ENCODE peak calls at places on chromosomes 13 and 19, in five cellular contexts. V is GM23338; B is body of pancreas; U is CD8-positive, alpha-beta T cell; Z is pancreas. T is an unnamed sample. For H3K4me1, the result is how much of the 10 kb centered on the place peaks cover.

GRCh38 chr19:5826531-5827341 is 12.8 kb downstream of the FUT6 start:
- DNase-seq in V (peak), B (peak), U (no peak), Z (peak), T (peak)

GRCh38 chr19:19399733-19400438 is 5.6 kb upstream of the GATAD2A start:
- DNase-seq in V (no peak), B (no peak), U (no peak), Z (no peak), T (no peak)

GRCh38 chr19:7482584-7483439 is 6.0 kb downstream of the PEX11G start:
- DNase-seq in V (peak), B (no peak), U (no peak), Z (no peak), T (peak)

GRCh38 chr19:58366576-58367430 is 4.3 kb upstream of the ZNF497 start:
- DNase-seq in V (peak), B (no peak), U (no peak), Z (no peak), T (peak)

GRCh38 chr19:33401683-33402420 is 28.3 kb downstream of the CEBPG start:
- DNase-seq in V (no peak), B (peak), U (no peak), Z (no peak), T (peak)

GRCh38 chr13:88103824-88104223 is 432.7 kb downstream of the SLITRK5 start:
- DNase-seq in V (no peak), B (no peak), U (no peak), Z (no peak), T (no peak)

GRCh38 chr13:29936051-29936813 is 85.8 kb upstream of the UBL3 start:
- DNase-seq in V (no peak), B (no peak), U (no peak), Z (no peak), T (no peak)

GRCh38 chr13:85665286-85665685 is 133.9 kb downstream of the SLITRK6 start:
- DNase-seq in V (peak), B (no peak), U (no peak), Z (no peak), T (no peak)

GRCh38 chr19:35114656-35115537 is 726 bp upstream of the FXYD3 start:
- DNase-seq in V (peak), B (peak), U (peak), Z (no peak), T (peak)

GRCh38 chr13:51068501-51068900 is 42.6 kb downstream of the C13orf42 start:
- DNase-seq in V (no peak), B (no peak), U (no peak), Z (no peak), T (no peak)

GRCh38 chr13:95445116-95445515 is 107.4 kb upstream of the CLDN10 start:
- DNase-seq in V (no peak), B (no peak), U (no peak), Z (no peak), T (no peak)

GRCh38 chr13:96191367-96191766 is 101.5 kb downstream of the HS6ST3 start:
- DNase-seq in V (no peak), B (no peak), U (no peak), Z (no peak), T (no peak)

GRCh38 chr19:31402931-31403330 is 53.7 kb upstream of the TSHZ3 start:
- DNase-seq in V (no peak), B (no peak), U (no peak), Z (no peak), T (no peak)

GRCh38 chr13:48400820-48401219 is 12.1 kb downstream of the LPAR6 start:
- DNase-seq in V (no peak), B (no peak), U (no peak), Z (no peak), T (no peak)

GRCh38 chr13:54775501-54776191 is 1747.0 kb downstream of the OLFM4 start:
- DNase-seq in V (no peak), B (no peak), U (no peak), Z (no peak), T (no peak)

GRCh38 chr13:42997381-42997780 is 5.3 kb upstream of the EPSTI1 start:
- DNase-seq in V (no peak), B (no peak), U (no peak), Z (no peak), T (no peak)

GRCh38 chr19:5993516-5994406 is 15.8 kb upstream of the RANBP3 start:
- DNase-seq in V (no peak), B (no peak), U (no peak), Z (no peak), T (no peak)

GRCh38 chr19:39679056-39679790 is 23.5 kb downstream of the LGALS16 start:
- DNase-seq in V (no peak), B (no peak), U (no peak), Z (no peak), T (no peak)

GRCh38 chr13:111370147-111370546 is 49.7 kb downstream of the TEX29 start:
- DNase-seq in V (no peak), B (no peak), U (no peak), Z (no peak), T (no peak)

GRCh38 chr19:20162821-20163220 is 4.2 kb upstream of the ZNF486 start:
- DNase-seq in V (no peak), B (peak), U (no peak), Z (no peak), T (no peak)

GRCh38 chr19:24065243-24065642 is 21.7 kb upstream of the ZNF254 start:
- DNase-seq in V (no peak), B (no peak), U (no peak), Z (no peak), T (no peak)

GRCh38 chr13:110006304-110006703 is 219.9 kb upstream of the IRS2 start:
- DNase-seq in V (no peak), B (peak), U (no peak), Z (no peak), T (no peak)

GRCh38 chr19:18645035-18645511 is 8.2 kb downstream of the KLHL26 start:
- DNase-seq in V (no peak), B (no peak), U (no peak), Z (no peak), T (no peak)

GRCh38 chr19:42200116-42200740 is 17.2 kb downstream of the DEDD2 start:
- DNase-seq in V (no peak), B (no peak), U (no peak), Z (no peak), T (no peak)

GRCh38 chr19:42201489-42202289 is 15.8 kb downstream of the DEDD2 start:
- DNase-seq in V (no peak), B (no peak), U (peak), Z (no peak), T (peak)

GRCh38 chr19:42198676-42199439 is 18.6 kb downstream of the DEDD2 start:
- DNase-seq in V (peak), B (no peak), U (peak), Z (no peak), T (no peak)

GRCh38 chr19:42197375-42197817 is 20.1 kb downstream of the DEDD2 start:
- DNase-seq in V (peak), B (no peak), U (no peak), Z (no peak), T (no peak)

GRCh38 chr19:42199440-42200115 is 17.9 kb downstream of the DEDD2 start:
- DNase-seq in V (peak), B (no peak), U (no peak), Z (no peak), T (peak)
- H3K4me1 ChIP-seq in V (under half), B (under half), U (half or more), Z (under half), T (half or more)

DNA sequence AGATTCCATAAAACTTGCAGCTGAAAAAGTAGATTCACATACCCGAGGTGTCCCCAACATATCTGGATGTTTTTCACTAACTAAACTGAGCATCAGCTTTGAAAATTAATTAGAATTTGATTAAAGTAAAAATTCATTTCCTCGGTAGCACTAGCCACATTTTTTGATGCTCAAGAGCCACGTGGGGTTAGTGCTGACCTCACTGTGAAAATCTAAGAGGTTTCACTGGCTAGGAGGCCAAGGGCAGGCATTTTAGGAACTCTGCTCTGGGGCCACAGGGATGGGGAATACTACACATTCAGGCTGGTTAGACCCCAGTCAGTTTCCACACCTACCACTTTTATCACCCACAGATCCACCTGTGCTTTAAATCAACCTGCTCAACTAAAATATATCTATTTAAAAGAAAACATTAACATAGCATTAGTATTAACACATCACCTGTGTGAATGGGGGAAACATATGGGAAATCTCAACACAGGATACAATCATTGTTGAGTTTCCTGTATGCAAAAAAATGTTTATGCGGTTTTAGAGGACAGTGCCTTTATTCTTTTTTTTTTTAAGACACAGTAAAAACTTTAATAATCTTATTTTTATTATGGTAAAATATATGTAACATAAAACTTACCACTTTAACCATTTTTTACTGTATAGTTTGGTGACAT is 45.5 kb downstream of the BRD4 start:
- DNase-seq in V (no peak), B (no peak), U (no peak), Z (no peak), T (no peak)
- H3K4me1 ChIP-seq in V (half or more), B (half or more), U (half or more), Z (under half), T (half or more)

GRCh38 chr13:75705908-75706307 is 69.8 kb downstream of the LMO7 start:
- DNase-seq in V (no peak), B (no peak), U (no peak), Z (no peak), T (no peak)
- H3K4me1 ChIP-seq in V (under half), B (under half), U (under half), Z (under half), T (under half)

DNA sequence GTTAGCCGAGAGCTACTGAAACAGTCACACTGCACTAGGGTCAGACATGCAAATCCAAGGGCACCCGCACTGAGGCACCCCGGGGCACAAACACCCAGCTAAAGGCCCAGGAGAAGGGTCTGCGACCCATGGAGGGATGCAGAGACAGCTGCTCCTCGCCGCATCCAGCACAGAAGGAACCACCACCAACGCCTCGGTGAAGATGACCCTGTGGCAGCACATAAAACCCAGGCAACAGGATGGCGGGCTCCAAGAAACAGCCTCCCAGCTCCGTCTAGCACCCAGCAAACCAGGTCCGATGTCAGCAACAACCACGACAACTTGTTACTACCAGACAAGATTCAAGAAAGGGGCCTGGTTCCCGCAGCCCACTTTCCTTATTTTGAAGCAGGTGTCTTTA is 82.1 kb downstream of the STK24 start:
- DNase-seq in V (no peak), B (no peak), U (no peak), Z (no peak), T (no peak)
- H3K4me1 ChIP-seq in V (half or more), B (under half), U (under half), Z (under half), T (under half)

GRCh38 chr19:41328818-41329220 is 18.8 kb downstream of the CCDC97 start:
- DNase-seq in V (no peak), B (no peak), U (no peak), Z (no peak), T (no peak)

GRCh38 chr19:41327076-41327475 is 17.1 kb downstream of the CCDC97 start:
- DNase-seq in V (no peak), B (no peak), U (no peak), Z (no peak), T (no peak)

GRCh38 chr19:41328157-41328817 is 18.3 kb downstream of the CCDC97 start:
- DNase-seq in V (no peak), B (no peak), U (no peak), Z (no peak), T (no peak)

GRCh38 chr19:41325947-41326706 is 16.2 kb downstream of the CCDC97 start:
- DNase-seq in V (no peak), B (peak), U (no peak), Z (no peak), T (no peak)

DNA sequence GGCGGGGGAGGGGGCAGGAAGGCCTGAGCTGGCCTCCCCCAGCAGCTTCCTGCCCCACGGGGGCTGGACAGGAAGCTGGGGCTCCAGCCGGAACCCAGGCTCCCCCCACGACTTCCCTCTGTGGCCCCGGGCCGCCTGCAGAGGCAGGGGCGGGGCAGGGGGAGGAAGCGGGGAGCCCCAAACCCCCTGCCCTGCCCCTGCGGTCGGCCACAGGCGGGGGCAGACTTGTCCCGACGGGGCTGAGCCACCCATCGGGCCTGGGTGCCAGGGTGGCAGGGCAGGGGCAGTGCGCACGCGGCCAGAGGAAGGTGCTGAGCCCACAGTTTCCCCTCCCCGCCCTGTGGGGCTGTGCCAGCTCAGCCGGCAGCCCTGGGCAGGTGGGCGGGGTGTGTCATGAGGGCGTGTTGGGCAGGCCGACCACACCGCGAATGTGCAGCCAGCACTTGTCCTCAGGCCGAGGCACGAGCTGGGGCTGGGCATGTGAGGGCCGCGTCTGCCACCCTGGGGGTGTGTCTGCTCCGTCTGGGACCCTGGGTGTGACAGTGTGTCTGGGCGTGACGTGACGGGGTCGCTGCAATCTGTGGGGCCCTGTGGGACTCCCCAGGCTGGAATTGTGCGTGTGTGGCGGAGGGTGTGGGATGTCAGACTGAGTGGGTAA is 17.7 kb downstream of the CCDC97 start:
- DNase-seq in V (peak), B (peak), U (peak), Z (peak), T (peak)
- H3K4me1 ChIP-seq in V (half or more), B (under half), U (half or more), Z (under half), T (under half)

DNA sequence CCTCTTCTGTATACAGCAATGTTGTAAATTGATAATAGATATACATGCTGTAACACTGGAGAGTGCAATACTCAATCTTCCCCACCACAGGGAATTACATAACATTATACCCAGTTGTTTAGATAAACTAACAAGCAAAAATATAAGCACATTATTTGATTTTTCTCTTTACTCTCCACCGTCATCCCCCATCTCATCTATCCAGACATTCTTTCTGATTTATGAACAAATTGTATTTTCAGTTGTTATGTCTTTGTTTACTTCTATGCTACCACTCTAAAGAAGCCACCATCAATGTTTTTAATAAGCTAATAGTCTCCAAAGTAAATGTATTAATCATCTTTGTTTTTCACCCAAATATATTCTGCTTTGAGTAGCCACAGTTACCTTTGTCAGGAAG is 490.7 kb upstream of the GPC6 start:
- DNase-seq in V (no peak), B (no peak), U (no peak), Z (no peak), T (no peak)
- H3K4me1 ChIP-seq in V (under half), B (under half), U (under half), Z (under half), T (under half)

GRCh38 chr19:46788968-46789338 is 559 bp upstream of the SLC1A5 start:
- DNase-seq in V (no peak), B (no peak), U (no peak), Z (no peak), T (no peak)
- H3K4me1 ChIP-seq in V (under half), B (under half), U (half or more), Z (under half), T (under half)

T was measured in left lung.